ENCODE peak calls at places on chromosomes 16 and 17, in ten cellular contexts. K is SJSA1, E is breast epithelium, Z is IMR-90, Y is heart right ventricle, B is fibroblast of lung, S is esophagus squamous epithelium, A is NT2/D1, H is Caco-2, X is A549. G is an unnamed sample.

GRCh38 chr17:54085020-54085419 is 262.3 kb downstream of the KIF2B start:
- DNase-seq in H (no peak), Z (no peak), Y (no peak), X (no peak), K (no peak), E (no peak), B (no peak), S (no peak), A (no peak), G (no peak)

GRCh38 chr16:71344315-71344905 is 14.1 kb upstream of the CALB2 start:
- DNase-seq in Y (no peak), H (no peak), A (no peak), E (no peak), X (no peak), Z (no peak), S (no peak), B (no peak), K (no peak), G (no peak)

GRCh38 chr17:77372444-77373297 is 231.9 kb downstream of the SEC14L1 start:
- DNase-seq in S (no peak), K (peak; percentile 72), B (peak; percentile 80), E (peak; percentile 71), A (no peak), H (no peak), Z (peak; percentile 87), Y (peak; percentile 92), X (no peak), G (peak; percentile 93)

GRCh38 chr17:48192321-48192731 is 84.8 kb downstream of the SNX11 start:
- DNase-seq in X (no peak), H (no peak), Y (no peak), S (no peak), Z (no peak), K (peak; percentile 80), E (no peak), B (peak; percentile 11), A (no peak), G (no peak)

GRCh38 chr16:67943256-67943618 is 683 bp downstream of the LCAT start:
- DNase-seq in H (no peak), Z (no peak), A (no peak), E (no peak), K (no peak), Y (no peak), S (no peak), X (no peak), B (no peak), G (no peak)

GRCh38 chr17:15929941-15930340 is 15.0 kb upstream of the ADORA2B start:
- DNase-seq in H (no peak), B (no peak), A (no peak), Z (no peak), E (no peak), K (no peak), Y (no peak), X (no peak), S (no peak), G (no peak)

GRCh38 chr16:3475604-3476375 is 19.5 kb downstream of the C16orf90 start:
- DNase-seq in E (no peak), H (no peak), S (no peak), Z (no peak), X (no peak), A (no peak), B (no peak), K (no peak), Y (no peak), G (no peak)

GRCh38 chr16:64365448-64365858 is 756.4 kb downstream of the CDH11 start:
- DNase-seq in B (peak; percentile 43), E (no peak), Z (peak; percentile 45), A (no peak), Y (no peak), H (no peak), X (no peak), S (no peak), K (no peak), G (no peak)

GRCh38 chr17:39281806-39282205 is 56.1 kb upstream of the STAC2 start:
- DNase-seq in K (peak; percentile 53), Z (peak; percentile 48), X (no peak), A (no peak), E (no peak), B (peak; percentile 79), S (no peak), Y (no peak), H (no peak), G (no peak)

GRCh38 chr17:80959330-80960036 is 32.2 kb upstream of the CHMP6 start:
- DNase-seq in Z (peak; percentile 48), B (peak; percentile 86), A (no peak), E (peak; percentile 69), X (no peak), H (no peak), K (no peak), S (no peak), Y (peak; percentile 86), G (peak; percentile 97)

GRCh38 chr17:78734841-78735641 is 47.0 kb downstream of the CYTH1 start:
- DNase-seq in A (no peak), H (no peak), S (no peak), E (no peak), Y (no peak), K (no peak), X (no peak), Z (no peak), B (no peak), G (no peak)

GRCh38 chr16:2205104-2205966 is at the start of gene MLST8:
- DNase-seq in Z (peak; percentile 80), S (peak; percentile 57), H (peak; percentile 71), E (peak; percentile 76), A (peak; percentile 70), Y (peak; percentile 91), K (peak; percentile 97), B (peak; percentile 79), X (peak; percentile 90), G (peak; percentile 90)

GRCh38 chr17:57269598-57270255 is 13.4 kb downstream of the MSI2 start:
- DNase-seq in Y (no peak), Z (no peak), B (no peak), H (no peak), E (no peak), K (no peak), S (no peak), X (no peak), A (no peak), G (no peak)

GRCh38 chr17:75476274-75476673 is 19.8 kb downstream of the TMEM94 start:
- DNase-seq in Z (peak; percentile 39), E (no peak), Y (no peak), X (no peak), A (no peak), K (no peak), B (peak; percentile 46), H (no peak), S (no peak), G (no peak)

GRCh38 chr17:81386141-81386645 is 9.1 kb upstream of the BAHCC1 start:
- DNase-seq in Z (no peak), E (no peak), S (no peak), Y (no peak), A (no peak), B (peak; percentile 13), X (no peak), H (no peak), K (no peak), G (no peak)

GRCh38 chr16:84351630-84352029 is 16.7 kb upstream of the ATP2C2 start:
- DNase-seq in A (no peak), Y (no peak), E (no peak), X (no peak), Z (no peak), B (no peak), S (no peak), K (no peak), H (no peak), G (no peak)

GRCh38 chr17:4333041-4333440 is 33.4 kb downstream of the UBE2G1 start:
- DNase-seq in E (no peak), H (no peak), Z (no peak), S (no peak), Y (no peak), K (no peak), A (no peak), B (no peak), X (no peak), G (no peak)

GRCh38 chr16:69411064-69411985 is 13.1 kb upstream of the CYB5B start:
- DNase-seq in X (no peak), S (no peak), K (no peak), A (no peak), Y (no peak), E (no peak), Z (no peak), B (no peak), H (no peak), G (no peak)

GRCh38 chr16:30893082-30893743 is 664 bp downstream of the BCL7C start:
- DNase-seq in A (no peak), Y (peak; percentile 33), K (no peak), E (peak; percentile 32), X (no peak), Z (no peak), B (no peak), H (no peak), S (no peak), G (no peak)

GRCh38 chr16:22425036-22425801 is 50.8 kb upstream of the CDR2 start:
- DNase-seq in S (no peak), Y (peak; percentile 60), A (no peak), B (no peak), Z (no peak), X (no peak), H (no peak), E (peak; percentile 29), K (peak; percentile 41), G (no peak)

GRCh38 chr16:14371778-14372431 is 258.2 kb downstream of the PARN start:
- DNase-seq in B (no peak), X (no peak), K (no peak), Z (no peak), Y (no peak), H (no peak), S (no peak), A (peak; percentile 11), E (no peak), G (no peak)

GRCh38 chr17:12579245-12579644 is 86.4 kb upstream of the MYOCD start:
- DNase-seq in K (no peak), Y (no peak), A (no peak), X (no peak), S (no peak), B (no peak), H (no peak), E (no peak), Z (no peak), G (no peak)
- H3K4me1 ChIP-seq in K (peaks cover 7% of the 10 kb centered on the region), Y (peaks cover 3% of the 10 kb centered on the region), A (no peaks in the 10 kb centered on the region), X (no peaks in the 10 kb centered on the region), S (no peaks in the 10 kb centered on the region), B (no peaks in the 10 kb centered on the region), H (no peaks in the 10 kb centered on the region), E (no peaks in the 10 kb centered on the region), Z (peaks cover 2% of the 10 kb centered on the region), G (no peaks in the 10 kb centered on the region)

GRCh38 chr16:27235938-27236245 is 32.6 kb downstream of the KDM8 start:
- DNase-seq in H (no peak), Y (no peak), Z (no peak), K (no peak), E (no peak), X (no peak), A (no peak), S (no peak), B (no peak), G (no peak)
- H3K4me1 ChIP-seq in H (no peaks in the 10 kb centered on the region), Y (peaks cover 46% of the 10 kb centered on the region), Z (peaks cover 19% of the 10 kb centered on the region), K (peaks cover 12% of the 10 kb centered on the region), E (peaks cover 7% of the 10 kb centered on the region), X (peaks cover 11% of the 10 kb centered on the region), A (peaks cover 11% of the 10 kb centered on the region), S (peaks cover 90% of the 10 kb centered on the region), B (peaks cover 21% of the 10 kb centered on the region), G (peaks cover 21% of the 10 kb centered on the region)

GRCh38 chr17:68198931-68199836 is 48.7 kb upstream of the AMZ2 start:
- DNase-seq in E (no peak), K (no peak), S (no peak), Z (no peak), B (no peak), A (no peak), H (no peak), Y (no peak), X (peak; percentile 41), G (no peak)
- H3K4me1 ChIP-seq in E (peaks cover 23% of the 10 kb centered on the region), K (peaks cover 30% of the 10 kb centered on the region), S (peaks cover 59% of the 10 kb centered on the region), Z (no peaks in the 10 kb centered on the region), B (no peaks in the 10 kb centered on the region), A (peaks cover 11% of the 10 kb centered on the region), H (peaks cover 33% of the 10 kb centered on the region), Y (peaks cover 54% of the 10 kb centered on the region), X (peaks cover 44% of the 10 kb centered on the region), G (no peaks in the 10 kb centered on the region)

GRCh38 chr16:19116711-19117449 is 3.1 kb downstream of the ITPRIPL2 start:
- DNase-seq in E (peak; percentile 66), X (no peak), Y (no peak), S (no peak), H (no peak), B (peak; percentile 64), K (no peak), Z (peak; percentile 34), A (no peak), G (no peak)
- H3K4me1 ChIP-seq in E (peaks cover 22% of the 10 kb centered on the region), X (peaks cover 85% of the 10 kb centered on the region), Y (peaks cover 84% of the 10 kb centered on the region), S (peaks cover 94% of the 10 kb centered on the region), H (peaks cover 35% of the 10 kb centered on the region), B (peaks cover 37% of the 10 kb centered on the region), K (peaks cover 62% of the 10 kb centered on the region), Z (peaks cover 35% of the 10 kb centered on the region), A (peaks cover 9% of the 10 kb centered on the region), G (no peaks in the 10 kb centered on the region)